ENCODE peak calls at places on chromosome 21, in four cellular contexts. S, A, B and V are unnamed samples.

GRCh38 chr21:41707231-41707988 is 59.4 kb downstream of the RIPK4 start:
- DNase-seq in S (no peak), A (no peak), B (no peak), V (no peak)

GRCh38 chr21:33268736-33269441 is 2.7 kb downstream of the IL10RB start:
- DNase-seq in S (no peak), A (no peak), B (peak; percentile 66), V (no peak)

GRCh38 chr21:16536661-16537359 is 807.0 kb downstream of the USP25 start:
- DNase-seq in S (no peak), A (no peak), B (no peak), V (no peak)

GRCh38 chr21:26969971-26970725 is 3.3 kb upstream of the ADAMTS5 start:
- DNase-seq in S (no peak), A (no peak), B (no peak), V (no peak)

GRCh38 chr21:42696516-42697040 is 43.2 kb downstream of the PDE9A start:
- DNase-seq in S (no peak), A (no peak), B (no peak), V (no peak)

GRCh38 chr21:36709868-36710728 is 11.2 kb downstream of the SIM2 start:
- DNase-seq in S (no peak), A (no peak), B (no peak), V (no peak)

GRCh38 chr21:37028579-37028978 is 22.1 kb downstream of the RIPPLY3 start:
- DNase-seq in S (no peak), A (no peak), B (no peak), V (no peak)

GRCh38 chr21:46121286-46122221 is 23.6 kb downstream of the COL6A2 start:
- DNase-seq in S (no peak), A (no peak), B (peak; percentile 3), V (peak; percentile 8)

GRCh38 chr21:45305831-45306230 is 18.1 kb upstream of the POFUT2 start:
- DNase-seq in S (no peak), A (no peak), B (no peak), V (no peak)